ENCODE peak calls at places on chromosome 4, in four cellular contexts. One of them, this sample, is unnamed.

GRCh38 chr4:81913427-81913878 is 441.7 kb upstream of the RASGEF1B start:
- DNase-seq in H1: peak; percentile 54
- DNase-seq in SK-N-SH: peak; percentile 46
- DNase-seq in GM12878: no peak
- DNase-seq in this sample: peak; percentile 48

GRCh38 chr4:1318046-1318375 is 28.3 kb downstream of the MAEA start:
- DNase-seq in H1: no peak
- DNase-seq in SK-N-SH: no peak
- DNase-seq in GM12878: no peak
- DNase-seq in this sample: no peak

GRCh38 chr4:70449220-70449619 is 22.8 kb upstream of the MUC7 start:
- DNase-seq in H1: no peak
- DNase-seq in SK-N-SH: no peak
- DNase-seq in GM12878: peak; percentile 13
- DNase-seq in this sample: no peak

GRCh38 chr4:84800256-84800655 is 166.2 kb downstream of the WDFY3 start:
- DNase-seq in H1: no peak
- DNase-seq in SK-N-SH: no peak
- DNase-seq in GM12878: no peak
- DNase-seq in this sample: no peak

GRCh38 chr4:5824635-5825034 is 68.3 kb downstream of the CRMP1 start:
- DNase-seq in H1: no peak
- DNase-seq in SK-N-SH: peak; percentile 57
- DNase-seq in GM12878: no peak
- DNase-seq in this sample: peak; percentile 18

GRCh38 chr4:55069248-55069647 is 56.1 kb downstream of the KDR start:
- DNase-seq in H1: no peak
- DNase-seq in SK-N-SH: no peak
- DNase-seq in GM12878: no peak
- DNase-seq in this sample: no peak

GRCh38 chr4:137890802-137891201 is 351.3 kb downstream of the SLC7A11 start:
- DNase-seq in H1: no peak
- DNase-seq in SK-N-SH: no peak
- DNase-seq in GM12878: no peak
- DNase-seq in this sample: no peak

GRCh38 chr4:15649914-15650545 is 5.1 kb downstream of the FBXL5 start:
- DNase-seq in H1: no peak
- DNase-seq in SK-N-SH: peak; percentile 52
- DNase-seq in GM12878: peak; percentile 45
- DNase-seq in this sample: peak; percentile 59

GRCh38 chr4:64940698-64941097 is 531.4 kb upstream of the TECRL start:
- DNase-seq in H1: no peak
- DNase-seq in SK-N-SH: no peak
- DNase-seq in GM12878: no peak
- DNase-seq in this sample: no peak

GRCh38 chr4:11079171-11079570 is 349.5 kb downstream of the HS3ST1 start:
- DNase-seq in H1: no peak
- DNase-seq in SK-N-SH: no peak
- DNase-seq in GM12878: no peak
- DNase-seq in this sample: no peak

GRCh38 chr4:4761128-4761991 is 98.1 kb upstream of the MSX1 start:
- DNase-seq in H1: no peak
- DNase-seq in SK-N-SH: peak; percentile 43
- DNase-seq in GM12878: no peak
- DNase-seq in this sample: peak; percentile 20

GRCh38 chr4:184343400-184344177 is 125.9 kb upstream of the ENPP6 start:
- DNase-seq in H1: no peak
- DNase-seq in SK-N-SH: peak; percentile 85
- DNase-seq in GM12878: peak; percentile 69
- DNase-seq in this sample: peak; percentile 72

GRCh38 chr4:23881674-23882337 is 8.0 kb downstream of the PPARGC1A start:
- DNase-seq in H1: no peak
- DNase-seq in SK-N-SH: no peak
- DNase-seq in GM12878: no peak
- DNase-seq in this sample: peak; percentile 56

GRCh38 chr4:105139646-105140045 is 7.0 kb upstream of the TET2 start:
- DNase-seq in H1: no peak
- DNase-seq in SK-N-SH: no peak
- DNase-seq in GM12878: no peak
- DNase-seq in this sample: no peak

GRCh38 chr4:122764071-122764807 is 31.7 kb downstream of the BBS12 start:
- DNase-seq in H1: no peak
- DNase-seq in SK-N-SH: no peak
- DNase-seq in GM12878: no peak
- DNase-seq in this sample: no peak

GRCh38 chr4:38980903-38981676 is 51.1 kb downstream of the TMEM156 start:
- DNase-seq in H1: no peak
- DNase-seq in SK-N-SH: peak; percentile 35
- DNase-seq in GM12878: peak; percentile 24
- DNase-seq in this sample: peak; percentile 16

GRCh38 chr4:38982356-38983095 is 49.7 kb downstream of the TMEM156 start:
- DNase-seq in H1: no peak
- DNase-seq in SK-N-SH: no peak
- DNase-seq in GM12878: no peak
- DNase-seq in this sample: no peak

GRCh38 chr4:38979081-38979480 is 53.1 kb downstream of the TMEM156 start:
- DNase-seq in H1: no peak
- DNase-seq in SK-N-SH: no peak
- DNase-seq in GM12878: no peak
- DNase-seq in this sample: no peak

GRCh38 chr4:38976308-38976707 is 55.9 kb downstream of the TMEM156 start:
- DNase-seq in H1: no peak
- DNase-seq in SK-N-SH: peak; percentile 34
- DNase-seq in GM12878: no peak
- DNase-seq in this sample: no peak

GRCh38 chr4:38979511-38980230 is 52.5 kb downstream of the TMEM156 start:
- DNase-seq in H1: no peak
- DNase-seq in SK-N-SH: no peak
- DNase-seq in GM12878: no peak
- DNase-seq in this sample: no peak
- TF ChIP-seq TCF12 in H1: no peak
- TF ChIP-seq TCF12 in SK-N-SH: no peak
- TF ChIP-seq TCF12 in GM12878: no peak
- TF ChIP-seq TCF12 in this sample: no peak

GRCh38 chr4:139973611-139974010 is 180.4 kb downstream of the MAML3 start:
- DNase-seq in H1: no peak
- DNase-seq in SK-N-SH: no peak
- DNase-seq in GM12878: no peak
- DNase-seq in this sample: no peak

GRCh38 chr4:139978692-139979091 is 175.3 kb downstream of the MAML3 start:
- DNase-seq in H1: no peak
- DNase-seq in SK-N-SH: no peak
- DNase-seq in GM12878: peak; percentile 75
- DNase-seq in this sample: no peak

GRCh38 chr4:139973015-139973414 is 181.0 kb downstream of the MAML3 start:
- DNase-seq in H1: no peak
- DNase-seq in SK-N-SH: no peak
- DNase-seq in GM12878: no peak
- DNase-seq in this sample: no peak

GRCh38 chr4:139977838-139978604 is 176.0 kb downstream of the MAML3 start:
- DNase-seq in H1: no peak
- DNase-seq in SK-N-SH: no peak
- DNase-seq in GM12878: no peak
- DNase-seq in this sample: no peak

DNA sequence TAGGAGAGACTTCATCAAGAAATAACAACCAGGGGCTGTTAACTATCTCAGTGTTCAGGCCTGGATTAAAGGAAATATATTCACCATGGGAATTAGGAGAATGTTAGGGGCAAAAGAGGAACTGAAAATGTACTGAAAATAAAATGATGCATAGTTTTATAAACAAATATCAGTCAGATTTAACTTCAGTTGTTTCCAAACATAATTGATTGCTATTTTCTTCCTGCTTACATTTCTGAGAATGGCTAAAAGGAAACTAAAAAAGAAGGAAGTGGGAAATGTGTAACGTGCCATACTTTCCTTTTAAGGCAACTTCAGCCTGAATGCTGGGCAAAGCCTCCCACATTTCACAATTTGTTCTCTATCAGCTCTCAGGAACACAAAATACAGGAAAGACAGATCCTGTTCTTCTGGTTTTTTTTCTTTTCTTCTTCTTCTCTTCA is 178.1 kb downstream of the MAML3 start:
- DNase-seq in H1: no peak
- DNase-seq in SK-N-SH: no peak
- DNase-seq in GM12878: no peak
- DNase-seq in this sample: no peak
- TF ChIP-seq TCF12 in H1: no peak
- TF ChIP-seq TCF12 in SK-N-SH: no peak
- TF ChIP-seq TCF12 in GM12878: no peak
- TF ChIP-seq TCF12 in this sample: no peak

DNA sequence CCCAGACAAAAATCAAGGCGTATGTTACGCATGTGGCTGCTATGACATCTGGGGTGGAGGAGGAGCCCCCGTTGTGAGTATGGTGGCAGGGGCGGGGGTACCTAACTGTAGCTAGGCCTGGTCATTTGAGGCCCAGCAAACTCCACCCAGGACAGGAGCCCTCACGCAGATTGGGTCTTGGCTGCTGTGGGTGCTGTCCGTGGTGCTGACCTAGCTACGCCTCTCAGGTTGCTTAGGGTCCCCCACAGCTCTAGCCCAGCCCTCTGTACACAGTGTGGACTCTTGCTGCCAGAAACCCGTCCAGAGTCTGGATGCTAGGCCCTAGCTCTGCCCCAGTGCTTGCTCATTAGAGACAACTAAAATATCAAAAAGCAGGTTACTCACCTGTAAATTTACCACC is 146.7 kb upstream of the PSAPL1 start:
- DNase-seq in H1: peak; percentile 17
- DNase-seq in SK-N-SH: no peak
- DNase-seq in GM12878: no peak
- DNase-seq in this sample: no peak
- TF ChIP-seq TCF12 in H1: no peak
- TF ChIP-seq TCF12 in SK-N-SH: no peak
- TF ChIP-seq TCF12 in GM12878: no peak
- TF ChIP-seq TCF12 in this sample: no peak

DNA sequence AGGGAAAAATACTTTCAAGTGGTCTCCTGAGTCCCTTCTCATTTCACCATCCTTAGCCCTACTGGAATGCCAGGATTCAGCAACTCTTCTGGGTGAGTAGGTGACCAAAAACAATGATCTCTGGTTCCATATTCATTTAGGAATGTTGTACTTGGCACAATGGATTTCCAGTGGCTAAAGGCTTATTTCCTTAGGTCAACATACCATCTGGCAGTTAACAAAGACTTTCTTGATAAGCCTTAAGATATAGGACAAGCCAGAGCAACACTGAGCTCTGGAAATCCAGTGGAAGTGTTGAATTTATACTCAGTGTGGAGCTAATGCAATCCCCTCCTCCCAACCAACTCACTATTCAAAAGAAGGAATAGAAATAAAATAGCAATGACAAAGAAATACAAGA is 139.4 kb upstream of the EMCN start:
- DNase-seq in H1: no peak
- DNase-seq in SK-N-SH: no peak
- DNase-seq in GM12878: no peak
- DNase-seq in this sample: no peak
- TF ChIP-seq TCF12 in H1: no peak
- TF ChIP-seq TCF12 in SK-N-SH: peak; percentile 20
- TF ChIP-seq TCF12 in GM12878: no peak
- TF ChIP-seq TCF12 in this sample: no peak

GRCh38 chr4:19523964-19524363 is 727.7 kb upstream of the SLIT2 start:
- DNase-seq in H1: no peak
- DNase-seq in SK-N-SH: no peak
- DNase-seq in GM12878: no peak
- DNase-seq in this sample: no peak
- TF ChIP-seq TCF12 in H1: no peak
- TF ChIP-seq TCF12 in SK-N-SH: no peak
- TF ChIP-seq TCF12 in GM12878: no peak
- TF ChIP-seq TCF12 in this sample: no peak

DNA sequence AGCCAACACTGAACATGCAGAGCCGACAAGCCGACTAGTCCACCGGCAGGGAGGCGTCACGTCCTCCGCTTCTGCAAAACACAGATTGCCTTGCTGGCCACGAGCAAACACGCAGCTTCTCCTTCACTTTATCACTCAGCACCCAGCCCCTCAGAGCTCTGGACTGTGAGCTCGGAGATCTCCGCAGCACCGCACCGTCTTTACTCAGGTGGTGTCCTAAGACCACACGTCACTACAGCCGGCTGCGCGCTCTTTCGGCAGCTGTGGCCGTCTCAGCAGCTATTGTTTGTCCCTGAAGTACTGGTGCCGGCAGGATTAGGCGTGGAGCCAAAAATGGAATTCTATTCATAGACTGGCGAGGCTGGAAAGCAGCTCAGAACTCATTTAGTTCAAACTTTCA is 72.0 kb downstream of the FAT1 start:
- DNase-seq in H1: no peak
- DNase-seq in SK-N-SH: no peak
- DNase-seq in GM12878: no peak
- DNase-seq in this sample: no peak
- TF ChIP-seq TCF12 in H1: no peak
- TF ChIP-seq TCF12 in SK-N-SH: no peak
- TF ChIP-seq TCF12 in GM12878: no peak
- TF ChIP-seq TCF12 in this sample: no peak

DNA sequence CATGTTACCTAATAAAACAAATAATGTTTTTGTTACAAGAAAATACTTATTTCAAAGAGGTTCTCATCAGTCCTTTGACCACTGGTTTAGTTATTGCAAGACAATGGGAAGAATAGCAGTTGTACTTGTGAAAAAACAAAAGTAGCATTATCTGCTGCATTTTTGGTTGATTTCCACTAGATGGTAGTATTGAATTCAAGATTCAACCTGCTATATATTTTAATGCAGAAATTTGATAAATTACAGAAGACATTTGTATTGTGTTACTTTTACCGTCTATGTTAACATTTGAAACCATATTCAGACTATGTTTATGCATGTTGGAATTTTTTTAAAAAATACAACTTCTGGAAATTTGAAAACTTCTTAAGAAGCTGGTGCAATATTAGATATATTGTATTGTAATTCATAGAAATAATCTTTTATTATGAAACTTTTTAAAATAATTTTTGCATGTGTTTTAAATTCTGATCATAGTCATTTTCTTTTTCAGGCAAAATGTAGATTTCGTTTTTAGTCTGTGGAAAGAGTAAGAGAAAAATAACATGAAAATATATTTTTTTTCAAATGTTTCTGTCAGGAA is 56.4 kb downstream of the SPCS3 start:
- DNase-seq in H1: no peak
- DNase-seq in SK-N-SH: peak; percentile 8
- DNase-seq in GM12878: no peak
- DNase-seq in this sample: no peak
- TF ChIP-seq TCF12 in H1: no peak
- TF ChIP-seq TCF12 in SK-N-SH: no peak
- TF ChIP-seq TCF12 in GM12878: no peak
- TF ChIP-seq TCF12 in this sample: no peak